ENCODE peak calls at places on chromosome 10, in six cellular contexts. P is neural progenitor cell, Z is transverse colon, S is heart right ventricle, F is fibroblast of pulmonary artery, O is neural crest cell. H is an unnamed sample.

GRCh38 chr10:33655921-33656320 is 321.5 kb upstream of the NRP1 start:
- DNase-seq in P (no peak), Z (no peak), S (no peak), F (peak), O (no peak), H (no peak)

GRCh38 chr10:50917486-50917885 is 32.1 kb upstream of the A1CF start:
- DNase-seq in P (no peak), Z (no peak), S (no peak), F (peak), O (no peak), H (no peak)

GRCh38 chr10:62934258-62934657 is 118.1 kb upstream of the EGR2 start:
- DNase-seq in P (no peak), Z (no peak), S (no peak), F (no peak), O (peak), H (no peak)

GRCh38 chr10:44853148-44853734 is 57.9 kb upstream of the TMEM72 start:
- DNase-seq in P (no peak), Z (no peak), S (no peak), F (peak), O (no peak), H (no peak)

GRCh38 chr10:129727071-129727470 is 237.0 kb downstream of the EBF3 start:
- DNase-seq in P (no peak), Z (no peak), S (no peak), F (no peak), O (no peak), H (no peak)

GRCh38 chr10:79355420-79356010 is 8.2 kb downstream of the PPIF start:
- DNase-seq in P (no peak), Z (no peak), S (no peak), F (no peak), O (no peak), H (peak)

GRCh38 chr10:104520653-104521052 is 120.4 kb upstream of the SORCS3 start:
- DNase-seq in P (no peak), Z (no peak), S (no peak), F (no peak), O (no peak), H (no peak)

GRCh38 chr10:17123062-17123661 is 6.4 kb downstream of the CUBN start:
- DNase-seq in P (no peak), Z (no peak), S (no peak), F (peak), O (no peak), H (no peak)

GRCh38 chr10:21517134-21517982 is 8.1 kb downstream of the SKIDA1 start:
- DNase-seq in P (peak), Z (no peak), S (peak), F (peak), O (no peak), H (no peak)

GRCh38 chr10:113438660-113439059 is 114.2 kb upstream of the HABP2 start:
- DNase-seq in P (no peak), Z (no peak), S (no peak), F (peak), O (no peak), H (no peak)

GRCh38 chr10:72056113-72056512 is 32.2 kb downstream of the SPOCK2 start:
- DNase-seq in P (no peak), Z (no peak), S (no peak), F (no peak), O (no peak), H (no peak)

GRCh38 chr10:74039561-74040145 is 41.7 kb downstream of the VCL start:
- DNase-seq in P (no peak), Z (peak), S (no peak), F (peak), O (no peak), H (no peak)

GRCh38 chr10:94092848-94093247 is 99.1 kb downstream of the PLCE1 start:
- DNase-seq in P (no peak), Z (no peak), S (no peak), F (peak), O (no peak), H (no peak)

GRCh38 chr10:7234109-7234508 is 176.7 kb downstream of the SFMBT2 start:
- DNase-seq in P (no peak), Z (no peak), S (no peak), F (no peak), O (no peak), H (no peak)

GRCh38 chr10:58219875-58220274 is 47.8 kb downstream of the IPMK start:
- DNase-seq in P (no peak), Z (no peak), S (no peak), F (no peak), O (no peak), H (no peak)

GRCh38 chr10:72328045-72328828 is 26.5 kb downstream of the DNAJB12 start:
- DNase-seq in P (peak), Z (peak), S (peak), F (peak), O (peak), H (no peak)

GRCh38 chr10:18886102-18886501 is 162.5 kb upstream of the MALRD1 start:
- DNase-seq in P (no peak), Z (no peak), S (no peak), F (peak), O (no peak), H (no peak)

GRCh38 chr10:118495499-118495898 is 99.9 kb downstream of the PRLHR start:
- DNase-seq in P (no peak), Z (no peak), S (no peak), F (peak), O (no peak), H (no peak)

GRCh38 chr10:86663046-86663345 is 5.3 kb upstream of the LDB3 start:
- DNase-seq in P (no peak), Z (no peak), S (peak), F (no peak), O (no peak), H (no peak)

GRCh38 chr10:132419631-132420468 is 22.9 kb downstream of the PWWP2B start:
- DNase-seq in P (no peak), Z (no peak), S (peak), F (no peak), O (no peak), H (no peak)

GRCh38 chr10:104337527-104337984 is 709 bp downstream of the ITPRIP start:
- DNase-seq in P (peak), Z (peak), S (no peak), F (peak), O (no peak), H (no peak)

GRCh38 chr10:88725798-88726197 is 19.7 kb downstream of the LIPK start:
- DNase-seq in P (no peak), Z (no peak), S (no peak), F (no peak), O (no peak), H (no peak)

GRCh38 chr10:110033724-110034235 is 26.0 kb downstream of the ADD3 start:
- DNase-seq in P (no peak), Z (no peak), S (no peak), F (no peak), O (no peak), H (no peak)

GRCh38 chr10:89302628-89303027 is 782 bp downstream of the IFIT2 start:
- DNase-seq in P (no peak), Z (no peak), S (no peak), F (peak), O (no peak), H (no peak)

GRCh38 chr10:58995058-58995596 is 181.3 kb upstream of the PHYHIPL start:
- DNase-seq in P (no peak), Z (no peak), S (no peak), F (no peak), O (no peak), H (no peak)

GRCh38 chr10:102555781-102556328 is 52.1 kb downstream of the SUFU start:
- DNase-seq in P (no peak), Z (no peak), S (no peak), F (peak), O (no peak), H (no peak)

GRCh38 chr10:123619067-123619855 is 46.9 kb upstream of the GPR26 start:
- DNase-seq in P (no peak), Z (no peak), S (no peak), F (no peak), O (no peak), H (peak)

GRCh38 chr10:70914316-70914864 is 26.0 kb upstream of the PCBD1 start:
- DNase-seq in P (no peak), Z (no peak), S (no peak), F (no peak), O (no peak), H (no peak)

GRCh38 chr10:71092812-71093391 is 119.5 kb upstream of the UNC5B start:
- DNase-seq in P (peak), Z (no peak), S (no peak), F (no peak), O (no peak), H (no peak)

GRCh38 chr10:287029-287428 is 151.8 kb downstream of the ZMYND11 start:
- DNase-seq in P (no peak), Z (no peak), S (no peak), F (no peak), O (no peak), H (no peak)

GRCh38 chr10:69449841-69450240 is 1.4 kb upstream of the TSPAN15 start:
- DNase-seq in P (peak), Z (peak), S (no peak), F (peak), O (peak), H (no peak)

GRCh38 chr10:7434332-7434731 is 23.5 kb upstream of the SFMBT2 start:
- DNase-seq in P (no peak), Z (no peak), S (no peak), F (no peak), O (no peak), H (no peak)

GRCh38 chr10:59872892-59873463 is 33.4 kb downstream of the CCDC6 start:
- DNase-seq in P (no peak), Z (peak), S (no peak), F (peak), O (no peak), H (no peak)

GRCh38 chr10:86971146-86971991 is 3.1 kb downstream of the ADIRF start:
- DNase-seq in P (peak), Z (peak), S (peak), F (peak), O (peak), H (peak)

GRCh38 chr10:49366460-49366859 is 29.4 kb downstream of the DRGX start:
- DNase-seq in P (no peak), Z (no peak), S (no peak), F (no peak), O (no peak), H (no peak)

GRCh38 chr10:49364747-49365146 is 31.1 kb downstream of the DRGX start:
- DNase-seq in P (no peak), Z (no peak), S (no peak), F (no peak), O (no peak), H (no peak)

GRCh38 chr10:49365275-49365674 is 30.6 kb downstream of the DRGX start:
- DNase-seq in P (no peak), Z (no peak), S (no peak), F (no peak), O (no peak), H (no peak)

GRCh38 chr10:49367600-49367999 is 28.3 kb downstream of the DRGX start:
- DNase-seq in P (no peak), Z (no peak), S (no peak), F (no peak), O (no peak), H (no peak)

DNA sequence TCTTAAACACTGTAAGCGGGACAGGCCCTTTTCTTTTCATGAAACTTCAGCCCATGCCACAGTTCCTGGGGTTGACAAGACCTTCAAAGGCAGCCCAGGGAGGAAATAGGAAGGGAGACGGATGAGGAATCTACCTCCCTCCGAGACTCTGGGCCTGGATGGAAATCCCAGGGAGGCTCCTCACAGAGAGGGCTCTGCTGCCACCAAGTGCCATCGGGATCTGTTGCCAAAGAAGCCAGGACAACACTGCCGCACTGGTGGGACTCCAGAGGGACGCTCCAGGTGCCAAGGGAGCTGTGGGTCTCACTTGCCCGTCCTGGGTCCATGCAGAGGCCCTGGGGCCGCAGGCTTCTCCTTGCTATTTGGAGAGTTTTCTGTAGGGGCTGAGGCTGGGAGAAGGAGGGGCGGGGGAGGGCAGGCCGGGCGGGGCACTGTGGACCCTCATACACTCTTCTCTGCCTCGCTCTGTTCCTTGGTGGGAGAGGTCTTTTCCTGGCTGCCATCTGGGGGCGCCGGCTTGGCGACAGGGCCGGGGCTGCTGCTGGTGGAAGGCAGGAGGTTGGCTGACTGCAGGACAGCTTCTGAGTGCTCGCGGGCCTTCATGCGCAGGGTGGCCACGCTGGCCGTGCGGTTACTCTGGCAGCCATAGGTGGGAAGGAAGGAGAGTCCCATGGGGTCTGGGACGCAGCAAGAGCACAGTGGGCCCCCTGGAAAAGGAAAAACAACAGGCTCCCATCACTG is 30.0 kb downstream of the DRGX start:
- DNase-seq in P (peak), Z (no peak), S (no peak), F (no peak), O (no peak), H (no peak)
- TF ChIP-seq CTCF in P (peak), Z (no peak), S (peak), F (no peak), O (no peak), H (no peak)

DNA sequence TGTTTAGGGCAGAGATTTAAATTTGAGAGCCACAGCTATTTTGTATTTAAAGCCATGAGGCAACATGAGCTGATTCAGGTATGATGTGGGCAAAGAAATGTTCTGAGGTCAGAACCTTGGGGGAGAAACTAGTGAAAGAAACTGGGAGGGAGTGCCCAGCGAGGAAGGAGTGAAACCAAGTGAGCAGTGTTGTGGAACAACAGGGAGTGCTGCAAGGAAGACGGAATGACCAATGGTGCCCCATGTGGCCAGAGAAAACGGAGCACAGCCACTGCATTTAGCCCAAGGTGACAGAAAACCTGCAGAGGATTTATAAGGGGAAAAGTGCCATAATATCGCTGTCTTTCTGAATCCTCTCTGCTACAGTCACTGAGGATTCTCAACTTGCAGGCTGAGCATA is 777.2 kb downstream of the CCSER2 start:
- DNase-seq in P (peak), Z (no peak), S (no peak), F (no peak), O (peak), H (no peak)
- TF ChIP-seq CTCF in P (peak), Z (no peak), S (peak), F (no peak), O (peak), H (no peak)

GRCh38 chr10:6088721-6089333 is at the start of gene RBM17:
- DNase-seq in P (peak), Z (peak), S (peak), F (peak), O (peak), H (peak)
- TF ChIP-seq CTCF in P (peak), Z (peak), S (peak), F (no peak), O (peak), H (peak)

GRCh38 chr10:4283841-4284610 is 499.0 kb upstream of the KLF6 start:
- DNase-seq in P (no peak), Z (peak), S (peak), F (peak), O (no peak), H (no peak)
- TF ChIP-seq CTCF in P (no peak), Z (no peak), S (no peak), F (no peak), O (no peak), H (no peak)

DNA sequence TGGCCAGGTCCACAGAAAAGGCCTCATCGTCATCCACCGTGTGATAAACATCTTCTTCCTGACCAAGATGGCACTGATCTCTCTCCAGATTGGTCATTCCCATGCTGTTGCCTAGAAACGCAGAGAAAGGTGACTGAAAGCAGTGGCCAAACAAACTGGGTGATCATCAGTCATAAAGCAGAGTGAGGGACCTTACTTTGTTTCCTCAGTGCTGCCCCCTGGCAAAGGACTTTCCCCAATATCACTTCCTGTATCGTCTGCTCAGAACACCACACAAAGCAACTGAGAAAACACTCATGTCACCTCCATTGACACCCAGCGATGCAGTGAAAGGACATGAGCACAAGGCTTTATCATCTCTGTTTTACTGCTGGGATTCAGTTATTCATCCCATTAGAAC is 40.0 kb upstream of the TM9SF3 start:
- DNase-seq in P (peak), Z (no peak), S (no peak), F (no peak), O (no peak), H (no peak)
- TF ChIP-seq CTCF in P (peak), Z (no peak), S (no peak), F (no peak), O (peak), H (no peak)